ENCODE peak calls at places on chromosomes 1 and 21, in eight cellular contexts. E is GM12865; A is tibial nerve; H is heart right ventricle; I is psoas muscle; C is IMR-90; W is CD8-positive, alpha-beta T cell; Y is fibroblast of the aortic adventitia. M is an unnamed sample.

GRCh38 chr1:38085666-38086305 is 39.2 kb upstream of the POU3F1 start:
- DNase-seq in E (no peak), A (no peak), H (no peak), I (no peak), C (no peak), W (no peak), Y (no peak), M (no peak)

GRCh38 chr21:15809818-15810217 is 80.0 kb downstream of the USP25 start:
- DNase-seq in E (no peak), A (no peak), H (no peak), I (peak; percentile 57), C (peak; percentile 78), W (no peak), Y (peak; percentile 8), M (peak; percentile 3)

GRCh38 chr1:182430263-182431068 is 19.5 kb upstream of the RGSL1 start:
- DNase-seq in E (peak; percentile 81), A (no peak), H (no peak), I (no peak), C (peak; percentile 42), W (no peak), Y (peak; percentile 6), M (no peak)

GRCh38 chr1:21774835-21775541 is 8.0 kb downstream of the USP48 start:
- DNase-seq in E (no peak), A (no peak), H (no peak), I (no peak), C (no peak), W (no peak), Y (no peak), M (no peak)

GRCh38 chr21:35226960-35227741 is 178.0 kb upstream of the RUNX1 start:
- DNase-seq in E (peak; percentile 86), A (no peak), H (no peak), I (no peak), C (no peak), W (peak; percentile 58), Y (no peak), M (no peak)

GRCh38 chr1:116988248-116988647 is 13.3 kb upstream of the CD101 start:
- DNase-seq in E (no peak), A (no peak), H (peak; percentile 29), I (no peak), C (no peak), W (no peak), Y (peak; percentile 72), M (peak; percentile 75)

GRCh38 chr1:219945795-219946194 is 17.4 kb upstream of the SLC30A10 start:
- DNase-seq in E (no peak), A (no peak), H (no peak), I (no peak), C (no peak), W (no peak), Y (no peak), M (no peak)

GRCh38 chr1:111733996-111734369 is 5.2 kb downstream of the INKA2 start:
- DNase-seq in E (no peak), A (peak; percentile 23), H (no peak), I (no peak), C (no peak), W (peak; percentile 34), Y (no peak), M (no peak)

GRCh38 chr1:67094191-67094590 is 40.2 kb upstream of the SLC35D1 start:
- DNase-seq in E (no peak), A (no peak), H (no peak), I (no peak), C (no peak), W (no peak), Y (no peak), M (no peak)

GRCh38 chr1:109254621-109255096 is 5.3 kb downstream of the CELSR2 start:
- DNase-seq in E (no peak), A (no peak), H (no peak), I (peak; percentile 31), C (no peak), W (no peak), Y (no peak), M (no peak)

GRCh38 chr1:240338837-240339236 is 247.2 kb downstream of the FMN2 start:
- DNase-seq in E (no peak), A (no peak), H (no peak), I (no peak), C (no peak), W (no peak), Y (no peak), M (no peak)

GRCh38 chr1:165988275-165988674 is 160.9 kb downstream of the UCK2 start:
- DNase-seq in E (no peak), A (no peak), H (no peak), I (no peak), C (no peak), W (no peak), Y (no peak), M (no peak)
- TF ChIP-seq CTCF in E (no peak), A (no peak), H (no peak), I (no peak), C (no peak), W (no peak), Y (no peak), M (no peak)

GRCh38 chr1:235633220-235633540 is 16.4 kb downstream of the GNG4 start:
- DNase-seq in E (no peak), A (no peak), H (no peak), I (no peak), C (no peak), W (no peak), Y (no peak), M (no peak)

GRCh38 chr1:235628316-235629006 is 21.1 kb downstream of the GNG4 start:
- DNase-seq in E (no peak), A (no peak), H (no peak), I (no peak), C (no peak), W (no peak), Y (no peak), M (no peak)

GRCh38 chr1:235635938-235636663 is 13.5 kb downstream of the GNG4 start:
- DNase-seq in E (no peak), A (no peak), H (no peak), I (no peak), C (no peak), W (no peak), Y (no peak), M (no peak)

GRCh38 chr1:235632538-235633219 is 16.9 kb downstream of the GNG4 start:
- DNase-seq in E (peak; percentile 53), A (no peak), H (no peak), I (no peak), C (peak; percentile 56), W (no peak), Y (peak; percentile 67), M (peak; percentile 74)

GRCh38 chr1:235631816-235632215 is 17.8 kb downstream of the GNG4 start:
- DNase-seq in E (no peak), A (no peak), H (no peak), I (no peak), C (no peak), W (no peak), Y (no peak), M (no peak)
- TF ChIP-seq CTCF in E (no peak), A (no peak), H (no peak), I (no peak), C (no peak), W (no peak), Y (no peak), M (no peak)

GRCh38 chr1:160605792-160606520 is 26.7 kb upstream of the CD84 start:
- DNase-seq in E (peak; percentile 75), A (no peak), H (no peak), I (no peak), C (no peak), W (no peak), Y (no peak), M (no peak)

GRCh38 chr1:160608514-160608913 is 29.2 kb upstream of the CD84 start:
- DNase-seq in E (no peak), A (no peak), H (no peak), I (no peak), C (no peak), W (no peak), Y (no peak), M (no peak)

GRCh38 chr1:160608057-160608456 is 28.8 kb upstream of the CD84 start:
- DNase-seq in E (no peak), A (no peak), H (no peak), I (no peak), C (no peak), W (no peak), Y (no peak), M (no peak)

GRCh38 chr1:160606611-160607010 is 27.3 kb upstream of the CD84 start:
- DNase-seq in E (no peak), A (no peak), H (no peak), I (no peak), C (no peak), W (no peak), Y (no peak), M (no peak)

DNA sequence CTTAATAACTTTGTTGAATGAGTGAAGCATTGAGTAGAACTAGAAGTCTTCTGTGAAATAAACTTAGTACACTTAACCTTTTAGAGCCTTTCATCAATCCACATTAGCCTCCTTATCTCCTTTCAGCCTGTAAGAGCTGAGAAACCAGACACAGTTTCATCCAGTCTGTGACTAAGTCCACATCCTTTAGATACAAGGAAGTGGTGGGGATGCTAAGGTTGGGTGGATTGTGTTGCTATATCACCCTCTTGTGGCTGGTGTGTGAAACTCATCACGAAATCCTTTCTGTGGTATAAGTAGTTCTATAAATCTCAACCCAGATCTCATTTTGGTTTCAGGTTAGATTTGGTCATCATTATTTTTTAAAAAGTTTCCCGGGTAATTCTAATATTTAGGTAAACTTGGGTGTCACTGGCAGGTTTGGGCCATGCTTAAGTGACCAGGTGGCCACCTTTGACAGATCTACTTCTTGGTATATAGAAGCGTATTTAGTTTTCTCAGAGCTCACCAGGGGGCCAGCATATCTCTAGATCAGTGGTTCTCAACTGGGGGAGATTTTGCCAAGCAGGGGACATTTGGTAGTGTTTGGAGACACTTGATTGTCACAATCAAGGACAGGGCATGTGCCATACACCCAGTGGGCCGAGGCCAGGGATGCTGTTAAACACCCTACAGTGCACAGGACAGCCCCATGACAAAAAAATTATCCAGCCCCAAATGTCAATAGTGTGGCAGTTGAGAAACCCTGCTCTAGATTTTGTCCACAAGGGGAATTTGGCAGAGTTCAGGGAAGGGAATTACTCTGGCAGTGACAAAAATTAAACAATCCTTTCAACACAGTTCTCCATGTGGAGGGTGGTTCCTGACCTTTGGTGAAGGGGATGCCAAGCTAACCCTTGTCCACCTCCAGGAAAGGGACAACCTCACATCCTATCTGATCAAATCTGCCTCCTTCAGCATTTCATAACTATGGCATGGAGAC is 28.0 kb upstream of the CD84 start:
- DNase-seq in E (peak; percentile 93), A (peak; percentile 36), H (peak; percentile 36), I (no peak), C (peak; percentile 77), W (peak; percentile 70), Y (peak; percentile 79), M (peak; percentile 55)
- TF ChIP-seq CTCF in E (peak; percentile 71), A (peak; percentile 56), H (peak; percentile 74), I (peak; percentile 46), C (peak; percentile 72), W (peak; percentile 84), Y (peak; percentile 66), M (peak; percentile 89)

DNA sequence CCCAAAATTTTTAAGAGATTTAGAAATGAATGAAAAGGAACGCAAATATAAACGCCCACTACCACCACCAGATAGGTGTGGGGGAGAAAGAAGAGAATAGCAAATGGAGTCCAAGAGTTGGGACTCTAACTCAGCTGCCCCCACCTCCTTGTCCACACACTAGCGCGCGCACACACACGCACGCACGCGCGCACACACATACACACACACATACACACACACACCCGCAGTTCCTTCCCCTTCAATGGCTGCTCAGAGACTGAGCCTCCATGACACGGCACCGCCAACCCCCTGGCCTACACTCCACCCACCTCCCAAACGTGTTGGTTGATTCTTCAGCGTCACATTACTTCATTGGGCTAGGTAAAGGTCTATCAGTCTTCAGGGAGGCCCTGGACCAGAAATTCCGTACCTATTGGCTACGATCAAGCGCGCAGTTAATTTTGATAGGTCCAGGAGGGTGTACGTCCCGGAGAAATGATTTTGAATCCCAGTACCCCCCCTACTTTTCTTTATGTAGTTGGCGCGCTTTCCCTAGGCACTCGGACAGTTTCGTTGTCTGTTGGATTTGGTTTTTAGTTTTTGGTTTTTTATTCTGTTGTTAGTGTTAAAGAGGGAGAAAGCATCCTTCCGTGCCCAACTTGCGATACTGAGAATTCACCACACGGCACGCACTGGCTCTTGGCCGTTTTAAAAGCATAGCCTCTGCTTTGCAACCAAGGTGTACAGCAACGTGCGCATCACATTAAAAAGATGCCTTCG is at the start of gene ANP32E:
- DNase-seq in E (peak; percentile 99), A (peak; percentile 96), H (peak; percentile 97), I (peak; percentile 97), C (peak; percentile 100), W (peak; percentile 94), Y (peak; percentile 100), M (peak; percentile 100)
- TF ChIP-seq CTCF in E (peak; percentile 6), A (no peak), H (no peak), I (peak; percentile 28), C (peak; percentile 3), W (no peak), Y (peak; percentile 39), M (no peak)

M was measured in astrocyte.